ENCODE peak calls at places on chromosomes 4 and X, in eight cellular contexts. Q, B, G, N, H, S, T and E are unnamed samples. For H3K9me3, the result is how much of the 10 kb centered on the place peaks cover.

GRCh38 chr4:1053080-1053661 is 41.7 kb downstream of the FGFRL1 start:
- DNase-seq in T (peak), B (no peak), H (peak), N (peak), S (no peak), G (peak), Q (no peak), E (no peak)

GRCh38 chr4:124123181-124123580 is 589.4 kb downstream of the ANKRD50 start:
- DNase-seq in G (no peak), N (no peak), B (no peak), S (peak), H (no peak), Q (no peak), T (no peak), E (no peak)

GRCh38 chrX:7586126-7586525 is 256.8 kb upstream of the VCX start:
- DNase-seq in N (peak), T (peak), S (peak), G (peak), H (peak), Q (no peak), B (no peak), E (no peak)

GRCh38 chr4:244471-244870 is 60.8 kb downstream of the ZNF732 start:
- DNase-seq in G (peak), T (peak), B (peak), Q (peak), N (peak), S (peak), H (peak), E (no peak)

GRCh38 chrX:69510137-69510715 is 6.1 kb downstream of the NALF2 start:
- DNase-seq in Q (no peak), H (no peak), S (no peak), N (peak), B (no peak), G (no peak), T (no peak), E (no peak)

GRCh38 chr4:85543832-85544231 is 68.9 kb downstream of the ARHGAP24 start:
- DNase-seq in T (no peak), Q (no peak), H (no peak), N (no peak), S (no peak), B (no peak), G (peak), E (no peak)

GRCh38 chr4:145938618-145939177 is at the start of gene ZNF827:
- DNase-seq in Q (no peak), B (peak), H (peak), G (peak), T (peak), S (peak), N (peak), E (no peak)

GRCh38 chr4:168877779-168878491 is 132.1 kb downstream of the CBR4 start:
- DNase-seq in T (peak), B (peak), S (peak), G (peak), N (peak), Q (no peak), H (no peak), E (no peak)

GRCh38 chr4:10285028-10285427 is 168.4 kb upstream of the WDR1 start:
- DNase-seq in B (no peak), N (no peak), H (no peak), S (peak), G (no peak), Q (peak), T (no peak), E (peak)

GRCh38 chr4:176149680-176150079 is 45.7 kb downstream of the SPATA4 start:
- DNase-seq in H (peak), N (no peak), T (no peak), G (peak), S (no peak), Q (no peak), B (no peak), E (no peak)

GRCh38 chrX:101595739-101596419 is 21.9 kb downstream of the ARMCX6 start:
- DNase-seq in Q (peak), S (peak), N (peak), B (peak), H (peak), T (peak), G (peak), E (no peak)

GRCh38 chr4:48756689-48757220 is 23.3 kb downstream of the FRYL start:
- DNase-seq in Q (no peak), H (no peak), N (no peak), S (peak), B (no peak), G (no peak), T (no peak), E (no peak)

GRCh38 chrX:140664939-140665338 is 44.6 kb upstream of the LINC00632 start:
- DNase-seq in B (no peak), T (no peak), N (no peak), S (peak), G (peak), Q (peak), H (peak), E (no peak)

GRCh38 chrX:140661657-140662056 is 47.9 kb upstream of the LINC00632 start:
- DNase-seq in G (peak), H (peak), N (no peak), S (no peak), Q (no peak), T (no peak), B (no peak), E (no peak)
- TF ChIP-seq CTCF in G (no peak), H (peak), N (peak), S (peak), Q (no peak), T (peak), B (no peak), E (peak)

DNA sequence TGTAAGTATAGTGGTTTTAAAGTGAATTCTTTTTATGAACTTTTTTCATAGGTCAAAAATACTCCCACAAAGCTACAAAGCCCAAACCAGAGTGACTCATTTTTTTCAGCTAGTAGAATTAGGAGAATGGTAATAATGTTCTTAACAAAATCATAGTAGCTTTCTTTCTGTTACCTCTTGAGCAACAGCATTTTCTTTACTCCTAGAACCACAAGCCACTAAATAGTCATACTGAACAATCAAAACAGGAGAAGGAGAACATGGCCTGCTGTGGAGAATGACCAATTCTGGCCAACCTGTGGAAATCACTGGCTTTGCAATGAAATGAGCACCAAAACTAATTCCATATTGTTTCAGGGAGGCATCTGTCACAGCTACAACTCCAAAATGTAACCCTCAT is 112.9 kb downstream of the AMMECR1 start:
- DNase-seq in Q (no peak), G (peak), T (no peak), S (peak), H (peak), B (no peak), N (no peak), E (no peak)
- H3K9ac ChIP-seq in Q (no peak), G (no peak), T (no peak), S (no peak), H (no peak), B (no peak), N (no peak), E (no peak)

DNA sequence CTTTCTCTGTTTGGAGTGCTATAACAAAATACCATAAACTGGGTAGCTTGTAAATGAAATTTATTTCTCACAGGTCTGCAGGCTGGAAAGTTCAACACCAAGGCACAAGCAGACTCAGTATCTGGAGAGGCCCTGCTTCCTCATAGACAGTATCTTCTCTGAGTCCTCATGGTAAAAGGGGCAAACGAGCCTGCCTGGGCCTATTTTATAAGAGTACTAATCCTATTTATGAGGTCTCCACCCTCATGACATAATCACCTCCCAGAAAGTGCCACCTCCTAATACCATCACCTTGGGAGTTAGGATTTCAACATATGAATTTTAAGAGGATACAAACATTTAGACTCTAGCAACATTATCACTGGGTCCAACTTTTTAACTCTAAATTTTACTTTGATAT is 200.3 kb downstream of the STPG2 start:
- DNase-seq in N (no peak), H (peak), B (no peak), T (no peak), G (no peak), Q (no peak), S (peak), E (no peak)
- H3K9me3 ChIP-seq in N (under half), H (under half), B (under half), T (under half), G (under half), Q (under half), S (under half), E (under half)

GRCh38 chrX:13855689-13856425 is 39.0 kb upstream of the GPM6B start:
- DNase-seq in B (no peak), S (peak), T (no peak), G (peak), N (no peak), H (peak), Q (no peak), E (no peak)

GRCh38 chrX:13857804-13858203 is 40.9 kb upstream of the GPM6B start:
- DNase-seq in H (no peak), S (no peak), G (no peak), T (no peak), N (no peak), Q (no peak), B (no peak), E (no peak)

DNA sequence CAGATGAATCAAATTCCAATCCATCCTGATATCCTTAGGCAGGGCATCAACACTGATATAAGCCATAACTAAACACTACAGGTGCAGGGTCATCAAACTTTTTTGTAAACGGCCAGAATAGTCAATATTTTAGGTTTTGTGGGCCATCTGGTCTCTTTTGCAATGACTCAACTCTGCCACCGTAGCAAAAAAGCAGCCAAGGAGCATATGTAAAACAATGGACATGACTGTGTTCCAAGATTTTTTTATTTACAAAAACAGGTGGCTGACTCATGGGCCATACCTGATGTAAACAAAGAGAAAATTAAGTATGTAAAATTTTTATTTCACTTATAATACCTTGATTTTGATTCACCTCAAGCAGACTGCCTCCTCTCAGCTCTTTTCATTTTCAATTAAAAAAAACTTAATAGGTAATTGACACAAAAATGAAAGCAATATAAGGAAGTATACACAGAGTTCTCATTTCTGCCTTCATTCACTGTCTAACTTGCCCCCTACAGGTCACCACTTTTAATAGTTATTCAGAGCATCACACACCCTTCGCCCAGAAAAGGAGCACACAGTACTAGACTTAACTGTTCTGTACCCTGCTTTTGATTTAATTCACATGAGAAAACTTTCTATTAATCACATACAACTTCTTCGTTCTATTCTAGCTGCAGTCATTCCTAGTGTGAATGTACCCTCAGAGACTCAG is 35.3 kb upstream of the GPM6B start:
- DNase-seq in N (no peak), T (no peak), S (no peak), Q (no peak), B (no peak), G (no peak), H (peak), E (no peak)
- TF ChIP-seq CTCF in N (peak), T (no peak), S (peak), Q (no peak), B (no peak), G (no peak), H (peak), E (no peak)

GRCh38 chrX:153901753-153902140 is 2.7 kb upstream of the AVPR2 start:
- DNase-seq in S (no peak), T (no peak), G (no peak), H (no peak), B (no peak), N (peak), Q (no peak), E (no peak)

GRCh38 chrX:153903238-153903980 is 1.1 kb upstream of the AVPR2 start:
- DNase-seq in G (no peak), N (peak), T (no peak), S (no peak), Q (no peak), B (peak), H (no peak), E (no peak)

GRCh38 chrX:153903991-153904957 is at the start of gene AVPR2:
- DNase-seq in B (no peak), N (peak), Q (peak), S (no peak), H (no peak), T (no peak), G (no peak), E (no peak)

GRCh38 chrX:153900806-153901752 is 3.4 kb upstream of the AVPR2 start:
- DNase-seq in H (peak), Q (peak), G (peak), S (peak), T (peak), N (peak), B (peak), E (peak)

GRCh38 chrX:153902388-153902787 is 2.1 kb upstream of the AVPR2 start:
- DNase-seq in S (no peak), H (peak), B (peak), N (peak), Q (no peak), G (no peak), T (no peak), E (no peak)
- H3K9ac ChIP-seq in S (no peak), H (no peak), B (no peak), N (no peak), Q (no peak), G (no peak), T (no peak), E (no peak)

GRCh38 chr4:19156786-19157185 is 1094.9 kb upstream of the SLIT2 start:
- DNase-seq in B (no peak), G (no peak), T (no peak), H (no peak), S (no peak), Q (no peak), N (no peak), E (no peak)

GRCh38 chr4:19158451-19158850 is 1093.3 kb upstream of the SLIT2 start:
- DNase-seq in S (no peak), N (no peak), T (no peak), H (no peak), Q (no peak), G (no peak), B (no peak), E (no peak)

GRCh38 chr4:19152264-19152663 is 1099.4 kb upstream of the SLIT2 start:
- DNase-seq in N (no peak), S (no peak), T (no peak), H (no peak), B (no peak), Q (no peak), G (no peak), E (no peak)

GRCh38 chr4:19151684-19152083 is 1100.0 kb upstream of the SLIT2 start:
- DNase-seq in T (no peak), Q (no peak), N (no peak), H (no peak), S (no peak), B (no peak), G (no peak), E (no peak)

GRCh38 chr4:19155568-19155967 is 1096.1 kb upstream of the SLIT2 start:
- DNase-seq in B (no peak), S (no peak), Q (no peak), N (no peak), G (no peak), H (no peak), T (no peak), E (no peak)
- H3K9me3 ChIP-seq in B (under half), S (under half), Q (under half), N (under half), G (under half), H (under half), T (under half), E (under half)

GRCh38 chr4:68904786-68905185 is 46.8 kb downstream of the UGT2A3 start:
- DNase-seq in G (no peak), H (peak), B (no peak), S (peak), Q (no peak), N (peak), T (peak), E (no peak)
- TF ChIP-seq CTCF in G (peak), H (peak), B (no peak), S (peak), Q (no peak), N (peak), T (peak), E (no peak)